ENCODE peak calls at places on chromosomes 11 and 22, in seven cellular contexts. One of them, this sample, is unnamed.

GRCh38 chr11:44865866-44866272 is 84.8 kb downstream of the TP53I11 start:
- DNase-seq in CD8-positive, alpha-beta T cell: no peak
- DNase-seq in CD4-positive, CD25-positive, alpha-beta regulatory T cell: no peak
- DNase-seq in cardiac muscle cell: no peak
- DNase-seq in vagina: no peak
- DNase-seq in lower lobe of right lung: no peak
- DNase-seq in left ventricle myocardium inferior: peak; percentile 78
- DNase-seq in this sample: no peak

GRCh38 chr11:123382555-123383074 is 47.5 kb upstream of the GRAMD1B start:
- DNase-seq in lower lobe of right lung: no peak
- DNase-seq in CD4-positive, CD25-positive, alpha-beta regulatory T cell: no peak
- DNase-seq in left ventricle myocardium inferior: no peak
- DNase-seq in cardiac muscle cell: no peak
- DNase-seq in CD8-positive, alpha-beta T cell: no peak
- DNase-seq in vagina: no peak
- DNase-seq in this sample: no peak

GRCh38 chr11:73404048-73404447 is 27.8 kb downstream of the RELT start:
- DNase-seq in vagina: no peak
- DNase-seq in CD8-positive, alpha-beta T cell: no peak
- DNase-seq in CD4-positive, CD25-positive, alpha-beta regulatory T cell: no peak
- DNase-seq in cardiac muscle cell: peak; percentile 81
- DNase-seq in lower lobe of right lung: peak; percentile 80
- DNase-seq in left ventricle myocardium inferior: peak; percentile 76
- DNase-seq in this sample: no peak

GRCh38 chr22:42313804-42314581 is 43.5 kb upstream of the TCF20 start:
- DNase-seq in left ventricle myocardium inferior: peak; percentile 45
- DNase-seq in CD4-positive, CD25-positive, alpha-beta regulatory T cell: peak; percentile 18
- DNase-seq in lower lobe of right lung: no peak
- DNase-seq in vagina: no peak
- DNase-seq in CD8-positive, alpha-beta T cell: peak; percentile 42
- DNase-seq in cardiac muscle cell: peak; percentile 75
- DNase-seq in this sample: no peak

GRCh38 chr11:35141538-35141937 is 2.6 kb downstream of the CD44 start:
- DNase-seq in vagina: no peak
- DNase-seq in left ventricle myocardium inferior: peak; percentile 39
- DNase-seq in lower lobe of right lung: peak; percentile 85
- DNase-seq in cardiac muscle cell: no peak
- DNase-seq in CD4-positive, CD25-positive, alpha-beta regulatory T cell: no peak
- DNase-seq in CD8-positive, alpha-beta T cell: peak; percentile 40
- DNase-seq in this sample: no peak

GRCh38 chr11:58719406-58720117 is 12.2 kb downstream of the GLYAT start:
- DNase-seq in lower lobe of right lung: no peak
- DNase-seq in CD8-positive, alpha-beta T cell: no peak
- DNase-seq in vagina: no peak
- DNase-seq in CD4-positive, CD25-positive, alpha-beta regulatory T cell: no peak
- DNase-seq in left ventricle myocardium inferior: no peak
- DNase-seq in cardiac muscle cell: no peak
- DNase-seq in this sample: no peak

GRCh38 chr11:123137496-123138270 is 57.4 kb downstream of the CLMP start:
- DNase-seq in vagina: no peak
- DNase-seq in lower lobe of right lung: peak; percentile 74
- DNase-seq in CD4-positive, CD25-positive, alpha-beta regulatory T cell: no peak
- DNase-seq in CD8-positive, alpha-beta T cell: no peak
- DNase-seq in cardiac muscle cell: peak; percentile 88
- DNase-seq in left ventricle myocardium inferior: peak; percentile 89
- DNase-seq in this sample: peak; percentile 6

GRCh38 chr11:8262552-8263108 is 1.0 kb downstream of the LMO1 start:
- DNase-seq in vagina: no peak
- DNase-seq in lower lobe of right lung: peak; percentile 49
- DNase-seq in left ventricle myocardium inferior: peak; percentile 37
- DNase-seq in CD4-positive, CD25-positive, alpha-beta regulatory T cell: no peak
- DNase-seq in cardiac muscle cell: peak; percentile 90
- DNase-seq in CD8-positive, alpha-beta T cell: no peak
- DNase-seq in this sample: no peak

GRCh38 chr11:976431-977160 is 50.9 kb downstream of the AP2A2 start:
- DNase-seq in cardiac muscle cell: no peak
- DNase-seq in left ventricle myocardium inferior: no peak
- DNase-seq in vagina: no peak
- DNase-seq in CD4-positive, CD25-positive, alpha-beta regulatory T cell: no peak
- DNase-seq in lower lobe of right lung: no peak
- DNase-seq in CD8-positive, alpha-beta T cell: no peak
- DNase-seq in this sample: peak; percentile 66

GRCh38 chr11:69788956-69789355 is 13.8 kb upstream of the FGF4 start:
- DNase-seq in lower lobe of right lung: no peak
- DNase-seq in CD8-positive, alpha-beta T cell: no peak
- DNase-seq in vagina: no peak
- DNase-seq in CD4-positive, CD25-positive, alpha-beta regulatory T cell: no peak
- DNase-seq in cardiac muscle cell: no peak
- DNase-seq in left ventricle myocardium inferior: no peak
- DNase-seq in this sample: no peak

GRCh38 chr22:50665738-50666137 is 6.9 kb upstream of the SHANK3 start:
- DNase-seq in CD8-positive, alpha-beta T cell: no peak
- DNase-seq in lower lobe of right lung: no peak
- DNase-seq in vagina: no peak
- DNase-seq in cardiac muscle cell: no peak
- DNase-seq in CD4-positive, CD25-positive, alpha-beta regulatory T cell: no peak
- DNase-seq in left ventricle myocardium inferior: no peak
- DNase-seq in this sample: no peak

GRCh38 chr11:89521294-89521693 is 30.1 kb upstream of the NOX4 start:
- DNase-seq in lower lobe of right lung: no peak
- DNase-seq in CD4-positive, CD25-positive, alpha-beta regulatory T cell: no peak
- DNase-seq in vagina: no peak
- DNase-seq in cardiac muscle cell: no peak
- DNase-seq in left ventricle myocardium inferior: no peak
- DNase-seq in CD8-positive, alpha-beta T cell: no peak
- DNase-seq in this sample: no peak

GRCh38 chr11:94650756-94651155 is 83.6 kb downstream of the PIWIL4 start:
- DNase-seq in cardiac muscle cell: no peak
- DNase-seq in lower lobe of right lung: peak; percentile 49
- DNase-seq in left ventricle myocardium inferior: peak; percentile 78
- DNase-seq in vagina: no peak
- DNase-seq in CD4-positive, CD25-positive, alpha-beta regulatory T cell: no peak
- DNase-seq in CD8-positive, alpha-beta T cell: no peak
- DNase-seq in this sample: peak; percentile 20

GRCh38 chr11:115324569-115325432 is 179.4 kb downstream of the CADM1 start:
- DNase-seq in cardiac muscle cell: peak; percentile 74
- DNase-seq in CD8-positive, alpha-beta T cell: peak; percentile 17
- DNase-seq in vagina: no peak
- DNase-seq in lower lobe of right lung: no peak
- DNase-seq in CD4-positive, CD25-positive, alpha-beta regulatory T cell: no peak
- DNase-seq in left ventricle myocardium inferior: no peak
- DNase-seq in this sample: no peak

GRCh38 chr22:50626314-50626855 is 1.6 kb downstream of the ARSA start:
- DNase-seq in left ventricle myocardium inferior: no peak
- DNase-seq in CD4-positive, CD25-positive, alpha-beta regulatory T cell: no peak
- DNase-seq in lower lobe of right lung: no peak
- DNase-seq in CD8-positive, alpha-beta T cell: no peak
- DNase-seq in cardiac muscle cell: no peak
- DNase-seq in vagina: peak; percentile 95
- DNase-seq in this sample: no peak

GRCh38 chr11:103453901-103454300 is 344.7 kb downstream of the DYNC2H1 start:
- DNase-seq in cardiac muscle cell: no peak
- DNase-seq in CD4-positive, CD25-positive, alpha-beta regulatory T cell: no peak
- DNase-seq in left ventricle myocardium inferior: no peak
- DNase-seq in lower lobe of right lung: no peak
- DNase-seq in vagina: no peak
- DNase-seq in CD8-positive, alpha-beta T cell: no peak
- DNase-seq in this sample: no peak

GRCh38 chr11:62324738-62325556 is 12.3 kb upstream of the ASRGL1 start:
- DNase-seq in cardiac muscle cell: peak; percentile 69
- DNase-seq in CD8-positive, alpha-beta T cell: peak; percentile 54
- DNase-seq in lower lobe of right lung: peak; percentile 67
- DNase-seq in left ventricle myocardium inferior: peak; percentile 31
- DNase-seq in CD4-positive, CD25-positive, alpha-beta regulatory T cell: no peak
- DNase-seq in vagina: no peak
- DNase-seq in this sample: no peak

GRCh38 chr11:77049081-77049480 is 14.9 kb downstream of the B3GNT6 start:
- DNase-seq in vagina: no peak
- DNase-seq in left ventricle myocardium inferior: no peak
- DNase-seq in cardiac muscle cell: no peak
- DNase-seq in lower lobe of right lung: no peak
- DNase-seq in CD8-positive, alpha-beta T cell: no peak
- DNase-seq in CD4-positive, CD25-positive, alpha-beta regulatory T cell: no peak
- DNase-seq in this sample: no peak

GRCh38 chr11:77046060-77046501 is 11.9 kb downstream of the B3GNT6 start:
- DNase-seq in CD4-positive, CD25-positive, alpha-beta regulatory T cell: peak; percentile 25
- DNase-seq in cardiac muscle cell: peak; percentile 63
- DNase-seq in vagina: no peak
- DNase-seq in CD8-positive, alpha-beta T cell: peak; percentile 52
- DNase-seq in left ventricle myocardium inferior: no peak
- DNase-seq in lower lobe of right lung: peak; percentile 66
- DNase-seq in this sample: no peak

GRCh38 chr11:77044886-77045285 is 10.7 kb downstream of the B3GNT6 start:
- DNase-seq in CD8-positive, alpha-beta T cell: no peak
- DNase-seq in CD4-positive, CD25-positive, alpha-beta regulatory T cell: no peak
- DNase-seq in cardiac muscle cell: no peak
- DNase-seq in lower lobe of right lung: no peak
- DNase-seq in vagina: no peak
- DNase-seq in left ventricle myocardium inferior: no peak
- DNase-seq in this sample: no peak

GRCh38 chr11:77044356-77044755 is 10.2 kb downstream of the B3GNT6 start:
- DNase-seq in left ventricle myocardium inferior: no peak
- DNase-seq in lower lobe of right lung: no peak
- DNase-seq in vagina: no peak
- DNase-seq in cardiac muscle cell: no peak
- DNase-seq in CD8-positive, alpha-beta T cell: no peak
- DNase-seq in CD4-positive, CD25-positive, alpha-beta regulatory T cell: no peak
- DNase-seq in this sample: no peak

GRCh38 chr11:77047007-77047927 is 13.1 kb downstream of the B3GNT6 start:
- DNase-seq in vagina: no peak
- DNase-seq in left ventricle myocardium inferior: peak; percentile 36
- DNase-seq in CD8-positive, alpha-beta T cell: peak; percentile 81
- DNase-seq in CD4-positive, CD25-positive, alpha-beta regulatory T cell: peak; percentile 79
- DNase-seq in lower lobe of right lung: no peak
- DNase-seq in cardiac muscle cell: peak; percentile 89
- DNase-seq in this sample: peak; percentile 67
- H3K27ac ChIP-seq in vagina: no peak overlapping the region
- H3K27ac ChIP-seq in left ventricle myocardium inferior: no peak overlapping the region
- H3K27ac ChIP-seq in CD8-positive, alpha-beta T cell: peak overlapping the region; percentile 46
- H3K27ac ChIP-seq in CD4-positive, CD25-positive, alpha-beta regulatory T cell: peak overlapping the region; percentile 73
- H3K27ac ChIP-seq in lower lobe of right lung: no peak overlapping the region
- H3K27ac ChIP-seq in cardiac muscle cell: no peak overlapping the region
- H3K27ac ChIP-seq in this sample: no peak overlapping the region

DNA sequence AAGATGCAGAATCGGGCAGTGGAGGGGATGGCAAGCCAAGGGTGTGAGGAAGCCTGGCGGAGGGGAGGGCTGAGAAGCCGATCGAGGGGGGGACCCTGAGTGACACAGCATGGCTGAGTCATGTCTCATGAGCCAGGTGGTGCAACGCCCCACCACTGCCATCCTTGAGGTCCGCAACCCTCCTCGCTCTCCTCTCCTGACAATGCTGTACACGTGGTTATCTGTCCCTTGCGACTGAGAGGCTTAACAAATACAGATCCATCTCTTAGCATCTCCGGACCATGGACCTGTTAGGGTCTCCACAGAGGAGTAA is 14.2 kb downstream of the SLC22A12 start:
- DNase-seq in cardiac muscle cell: no peak
- DNase-seq in CD8-positive, alpha-beta T cell: no peak
- DNase-seq in left ventricle myocardium inferior: no peak
- DNase-seq in vagina: no peak
- DNase-seq in lower lobe of right lung: no peak
- DNase-seq in CD4-positive, CD25-positive, alpha-beta regulatory T cell: no peak
- DNase-seq in this sample: no peak
- H3K27ac ChIP-seq in cardiac muscle cell: no peak overlapping the region
- H3K27ac ChIP-seq in CD8-positive, alpha-beta T cell: no peak overlapping the region
- H3K27ac ChIP-seq in left ventricle myocardium inferior: no peak overlapping the region
- H3K27ac ChIP-seq in vagina: no peak overlapping the region
- H3K27ac ChIP-seq in lower lobe of right lung: no peak overlapping the region
- H3K27ac ChIP-seq in CD4-positive, CD25-positive, alpha-beta regulatory T cell: no peak overlapping the region
- H3K27ac ChIP-seq in this sample: no peak overlapping the region

DNA sequence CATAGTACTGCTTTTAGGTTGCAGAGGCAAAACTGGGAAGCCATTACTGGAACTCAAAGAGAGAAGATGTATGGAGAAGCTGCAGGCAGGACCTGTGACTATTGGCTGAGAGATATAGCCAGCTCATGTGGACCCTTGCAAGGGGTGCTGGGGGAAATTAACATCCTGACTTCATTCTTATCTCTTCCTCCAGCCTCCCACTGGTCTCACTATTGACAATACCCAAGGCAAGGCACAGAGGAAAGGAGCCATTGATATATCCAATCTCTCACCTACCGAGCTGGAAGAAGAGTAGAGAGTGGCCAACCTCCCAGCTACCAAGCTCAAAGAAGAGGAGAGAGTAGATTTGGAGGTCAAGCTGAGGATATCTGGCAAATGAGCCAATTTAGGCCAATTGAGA is 36.8 kb upstream of the ZBED5 start:
- DNase-seq in lower lobe of right lung: no peak
- DNase-seq in CD8-positive, alpha-beta T cell: no peak
- DNase-seq in cardiac muscle cell: no peak
- DNase-seq in left ventricle myocardium inferior: no peak
- DNase-seq in CD4-positive, CD25-positive, alpha-beta regulatory T cell: no peak
- DNase-seq in vagina: no peak
- DNase-seq in this sample: no peak
- H3K27ac ChIP-seq in lower lobe of right lung: no peak overlapping the region
- H3K27ac ChIP-seq in CD8-positive, alpha-beta T cell: no peak overlapping the region
- H3K27ac ChIP-seq in cardiac muscle cell: no peak overlapping the region
- H3K27ac ChIP-seq in left ventricle myocardium inferior: peak overlapping the region; percentile 74
- H3K27ac ChIP-seq in CD4-positive, CD25-positive, alpha-beta regulatory T cell: no peak overlapping the region
- H3K27ac ChIP-seq in vagina: no peak overlapping the region
- H3K27ac ChIP-seq in this sample: no peak overlapping the region

GRCh38 chr22:40651057-40651456 is 14.5 kb upstream of the MRTFA start:
- DNase-seq in vagina: no peak
- DNase-seq in CD8-positive, alpha-beta T cell: no peak
- DNase-seq in lower lobe of right lung: no peak
- DNase-seq in CD4-positive, CD25-positive, alpha-beta regulatory T cell: no peak
- DNase-seq in cardiac muscle cell: no peak
- DNase-seq in left ventricle myocardium inferior: no peak
- DNase-seq in this sample: no peak
- H3K27ac ChIP-seq in vagina: peak overlapping the region; percentile 96
- H3K27ac ChIP-seq in CD8-positive, alpha-beta T cell: no peak overlapping the region
- H3K27ac ChIP-seq in lower lobe of right lung: peak overlapping the region; percentile 92
- H3K27ac ChIP-seq in CD4-positive, CD25-positive, alpha-beta regulatory T cell: peak overlapping the region; percentile 65
- H3K27ac ChIP-seq in cardiac muscle cell: no peak overlapping the region
- H3K27ac ChIP-seq in left ventricle myocardium inferior: peak overlapping the region; percentile 97
- H3K27ac ChIP-seq in this sample: peak overlapping the region; percentile 98

DNA sequence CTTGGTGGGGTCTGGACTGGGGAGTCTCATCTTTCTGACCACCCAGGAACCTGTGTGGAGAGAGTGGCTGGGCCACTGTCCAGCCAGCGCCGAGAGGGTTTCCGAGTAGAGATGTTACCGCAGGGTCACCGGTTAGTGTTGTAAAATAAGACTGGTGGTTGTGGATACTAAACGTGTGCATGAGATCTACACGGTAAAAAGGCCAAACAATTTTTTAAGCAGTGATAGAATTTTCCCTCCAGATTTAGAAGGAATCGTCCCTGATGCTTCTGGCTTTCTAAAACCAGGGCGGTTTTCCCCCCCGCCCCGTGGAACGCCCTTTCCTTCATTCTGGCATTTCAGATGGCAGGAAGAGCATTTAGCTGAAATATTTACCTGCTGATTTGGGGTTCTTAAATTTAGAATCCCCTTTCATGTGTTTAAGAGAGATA is 72.6 kb upstream of the PPARA start:
- DNase-seq in CD4-positive, CD25-positive, alpha-beta regulatory T cell: no peak
- DNase-seq in vagina: no peak
- DNase-seq in cardiac muscle cell: no peak
- DNase-seq in left ventricle myocardium inferior: peak; percentile 21
- DNase-seq in lower lobe of right lung: peak; percentile 31
- DNase-seq in CD8-positive, alpha-beta T cell: no peak
- DNase-seq in this sample: no peak
- H3K27ac ChIP-seq in CD4-positive, CD25-positive, alpha-beta regulatory T cell: no peak overlapping the region
- H3K27ac ChIP-seq in vagina: peak overlapping the region; percentile 100
- H3K27ac ChIP-seq in cardiac muscle cell: no peak overlapping the region
- H3K27ac ChIP-seq in left ventricle myocardium inferior: peak overlapping the region; percentile 100
- H3K27ac ChIP-seq in lower lobe of right lung: peak overlapping the region; percentile 98
- H3K27ac ChIP-seq in CD8-positive, alpha-beta T cell: no peak overlapping the region
- H3K27ac ChIP-seq in this sample: peak overlapping the region; percentile 96